ENCODE peak calls at places on chromosomes 5 and 9, in nine cellular contexts. S, C, R, V, P, E, K, F and B are unnamed samples.

GRCh38 chr5:111043712-111044506 is 27.6 kb upstream of the TSLP start:
- DNase-seq in S (no peak), C (no peak), R (no peak), V (peak), P (peak), E (no peak), K (no peak), F (peak), B (peak)

GRCh38 chr9:130165579-130165978 is 6.6 kb upstream of the NCS1 start:
- DNase-seq in S (no peak), C (no peak), R (no peak), V (no peak), P (no peak), E (no peak), K (no peak), F (no peak), B (no peak)

GRCh38 chr9:137396227-137396626 is 26.7 kb downstream of the EXD3 start:
- DNase-seq in S (no peak), C (no peak), R (peak), V (peak), P (no peak), E (no peak), K (peak), F (peak), B (peak)

GRCh38 chr5:149365418-149365817 is 7.6 kb downstream of the PCYOX1L start:
- DNase-seq in S (no peak), C (no peak), R (no peak), V (no peak), P (no peak), E (no peak), K (no peak), F (peak), B (no peak)

GRCh38 chr5:177334155-177334551 is 17.3 kb downstream of the LMAN2 start:
- DNase-seq in S (no peak), C (no peak), R (no peak), V (no peak), P (no peak), E (no peak), K (no peak), F (no peak), B (no peak)

GRCh38 chr5:164115420-164115819 is 610.0 kb downstream of the MAT2B start:
- DNase-seq in S (no peak), C (no peak), R (no peak), V (no peak), P (no peak), E (no peak), K (no peak), F (no peak), B (no peak)

GRCh38 chr9:16191691-16192402 is 639.0 kb downstream of the CCDC171 start:
- DNase-seq in S (peak), C (no peak), R (peak), V (peak), P (peak), E (peak), K (peak), F (peak), B (peak)

GRCh38 chr5:149028161-149028560 is 34.7 kb downstream of the SH3TC2 start:
- DNase-seq in S (no peak), C (no peak), R (no peak), V (no peak), P (no peak), E (no peak), K (no peak), F (no peak), B (no peak)

GRCh38 chr5:177404641-177405134 is 4.2 kb upstream of the PFN3 start:
- DNase-seq in S (no peak), C (no peak), R (no peak), V (no peak), P (no peak), E (peak), K (no peak), F (no peak), B (no peak)

GRCh38 chr9:87657190-87657589 is 68.7 kb upstream of the CTSL start:
- DNase-seq in S (no peak), C (no peak), R (no peak), V (no peak), P (no peak), E (no peak), K (no peak), F (no peak), B (no peak)

GRCh38 chr5:131194725-131195124 is 24.0 kb downstream of the LYRM7 start:
- DNase-seq in S (no peak), C (no peak), R (no peak), V (no peak), P (no peak), E (no peak), K (no peak), F (no peak), B (no peak)

GRCh38 chr5:160935776-160936175 is 83.8 kb upstream of the ATP10B start:
- DNase-seq in S (no peak), C (no peak), R (no peak), V (no peak), P (no peak), E (no peak), K (no peak), F (no peak), B (no peak)

GRCh38 chr9:4327504-4328191 is 27.8 kb upstream of the GLIS3 start:
- DNase-seq in S (no peak), C (no peak), R (peak), V (peak), P (no peak), E (no peak), K (peak), F (peak), B (peak)

GRCh38 chr5:122330881-122331280 is 18.8 kb downstream of the SNCAIP start:
- DNase-seq in S (no peak), C (no peak), R (no peak), V (no peak), P (no peak), E (no peak), K (no peak), F (no peak), B (no peak)

GRCh38 chr5:150078802-150079654 is 7.3 kb downstream of the CSF1R start:
- DNase-seq in S (no peak), C (no peak), R (no peak), V (no peak), P (no peak), E (no peak), K (peak), F (no peak), B (no peak)

GRCh38 chr9:75918909-75919308 is 28.4 kb downstream of the PCSK5 start:
- DNase-seq in S (no peak), C (no peak), R (no peak), V (no peak), P (no peak), E (no peak), K (no peak), F (no peak), B (no peak)

GRCh38 chr5:128532127-128532526 is 5.9 kb downstream of the FBN2 start:
- DNase-seq in S (no peak), C (no peak), R (no peak), V (no peak), P (no peak), E (no peak), K (no peak), F (no peak), B (no peak)

GRCh38 chr9:77999231-77999631 is 32.4 kb downstream of the GNAQ start:
- DNase-seq in S (no peak), C (no peak), R (peak), V (peak), P (no peak), E (no peak), K (peak), F (no peak), B (no peak)

GRCh38 chr9:76510041-76510440 is 51.1 kb downstream of the GCNT1 start:
- DNase-seq in S (no peak), C (no peak), R (no peak), V (peak), P (no peak), E (no peak), K (peak), F (no peak), B (peak)

GRCh38 chr5:82413302-82414042 is 135.3 kb upstream of the RPS23 start:
- DNase-seq in S (no peak), C (no peak), R (peak), V (peak), P (peak), E (no peak), K (peak), F (peak), B (peak)

GRCh38 chr9:137694962-137695875 is 76.4 kb downstream of the EHMT1 start:
- DNase-seq in S (no peak), C (no peak), R (no peak), V (no peak), P (no peak), E (no peak), K (peak), F (no peak), B (no peak)

GRCh38 chr9:22136446-22137140 is 127.5 kb upstream of the CDKN2B start:
- DNase-seq in S (no peak), C (no peak), R (peak), V (peak), P (no peak), E (no peak), K (peak), F (peak), B (peak)

GRCh38 chr5:39599721-39600431 is 175.1 kb upstream of the DAB2 start:
- DNase-seq in S (no peak), C (no peak), R (peak), V (peak), P (peak), E (peak), K (peak), F (peak), B (peak)

GRCh38 chr9:79021084-79021483 is 550.7 kb upstream of the TLE4 start:
- DNase-seq in S (no peak), C (no peak), R (no peak), V (no peak), P (no peak), E (no peak), K (no peak), F (no peak), B (no peak)

GRCh38 chr5:11214851-11215250 is 453.8 kb upstream of the DAP start:
- DNase-seq in S (no peak), C (no peak), R (no peak), V (no peak), P (no peak), E (no peak), K (no peak), F (peak), B (no peak)

GRCh38 chr9:129481424-129481823 is 139.5 kb downstream of the C9orf50 start:
- DNase-seq in S (no peak), C (no peak), R (no peak), V (no peak), P (no peak), E (no peak), K (no peak), F (no peak), B (no peak)

GRCh38 chr5:35681911-35682310 is 64.2 kb downstream of the SPEF2 start:
- DNase-seq in S (no peak), C (no peak), R (no peak), V (no peak), P (no peak), E (no peak), K (no peak), F (no peak), B (no peak)

GRCh38 chr5:111232311-111233049 is 8.3 kb downstream of the CAMK4 start:
- DNase-seq in S (no peak), C (no peak), R (no peak), V (no peak), P (no peak), E (no peak), K (no peak), F (no peak), B (no peak)

GRCh38 chr5:174581483-174581882 is 142.9 kb upstream of the MSX2 start:
- DNase-seq in S (no peak), C (no peak), R (no peak), V (no peak), P (no peak), E (no peak), K (no peak), F (no peak), B (peak)

GRCh38 chr9:72038890-72039410 is 21.5 kb downstream of the C9orf57 start:
- DNase-seq in S (peak), C (peak), R (peak), V (peak), P (peak), E (peak), K (peak), F (peak), B (peak)

GRCh38 chr5:114097570-114097969 is 264.3 kb upstream of the KCNN2 start:
- DNase-seq in S (no peak), C (no peak), R (no peak), V (no peak), P (no peak), E (no peak), K (no peak), F (peak), B (no peak)

GRCh38 chr9:134551657-134552348 is 89.8 kb upstream of the COL5A1 start:
- DNase-seq in S (no peak), C (no peak), R (peak), V (peak), P (no peak), E (no peak), K (peak), F (no peak), B (peak)

GRCh38 chr5:59732806-59733205 is 160.7 kb downstream of the PDE4D start:
- DNase-seq in S (no peak), C (no peak), R (no peak), V (no peak), P (no peak), E (no peak), K (no peak), F (no peak), B (no peak)

GRCh38 chr9:72882117-72882775 is 70.6 kb downstream of the ALDH1A1 start:
- DNase-seq in S (no peak), C (no peak), R (no peak), V (no peak), P (no peak), E (no peak), K (peak), F (no peak), B (no peak)

GRCh38 chr5:55850839-55851674 is at the start of gene IL31RA:
- DNase-seq in S (no peak), C (no peak), R (peak), V (peak), P (peak), E (no peak), K (peak), F (peak), B (peak)